ENCODE peak calls at places on chromosome 6, in four cellular contexts. One of them, this sample, is unnamed.

GRCh38 chr6:74115674-74116073 is 419.7 kb downstream of the CD109 start:
- DNase-seq in GM03348: peak; percentile 33
- DNase-seq in Daoy: no peak
- DNase-seq in spleen: no peak
- DNase-seq in this sample: no peak

GRCh38 chr6:4925580-4925979 is 78.3 kb downstream of the RPP40 start:
- DNase-seq in GM03348: no peak
- DNase-seq in Daoy: no peak
- DNase-seq in spleen: no peak
- DNase-seq in this sample: no peak

GRCh38 chr6:44080561-44081521 is 46.4 kb downstream of the MRPL14 start:
- DNase-seq in Daoy: peak; percentile 62
- DNase-seq in spleen: no peak
- DNase-seq in GM03348: no peak
- DNase-seq in this sample: no peak

GRCh38 chr6:109008537-109008950 is 86.1 kb downstream of the SESN1 start:
- DNase-seq in GM03348: peak; percentile 22
- DNase-seq in Daoy: no peak
- DNase-seq in spleen: no peak
- DNase-seq in this sample: no peak

GRCh38 chr6:117495873-117496272 is 13.4 kb downstream of the DCBLD1 start:
- DNase-seq in Daoy: no peak
- DNase-seq in GM03348: no peak
- DNase-seq in spleen: no peak
- DNase-seq in this sample: no peak

GRCh38 chr6:84449220-84449619 is 221.8 kb upstream of the CEP162 start:
- DNase-seq in Daoy: no peak
- DNase-seq in spleen: no peak
- DNase-seq in GM03348: no peak
- DNase-seq in this sample: no peak

GRCh38 chr6:132365319-132365907 is 35.9 kb downstream of the MOXD1 start:
- DNase-seq in GM03348: no peak
- DNase-seq in spleen: no peak
- DNase-seq in Daoy: no peak
- DNase-seq in this sample: no peak

GRCh38 chr6:6315660-6316059 is 4.8 kb downstream of the F13A1 start:
- DNase-seq in Daoy: peak; percentile 63
- DNase-seq in spleen: no peak
- DNase-seq in GM03348: peak; percentile 52
- DNase-seq in this sample: no peak

GRCh38 chr6:108872001-108872974 is 24.1 kb downstream of the ARMC2 start:
- DNase-seq in spleen: peak; percentile 79
- DNase-seq in Daoy: no peak
- DNase-seq in GM03348: no peak
- DNase-seq in this sample: no peak

GRCh38 chr6:34237316-34237721 is 646 bp downstream of the HMGA1 start:
- DNase-seq in Daoy: peak; percentile 36
- DNase-seq in GM03348: peak; percentile 72
- DNase-seq in spleen: no peak
- DNase-seq in this sample: no peak

GRCh38 chr6:127300411-127300810 is 33.7 kb downstream of the RNF146 start:
- DNase-seq in spleen: no peak
- DNase-seq in GM03348: peak; percentile 76
- DNase-seq in Daoy: peak; percentile 19
- DNase-seq in this sample: no peak

This sample was measured in cardiac septum.